ENCODE peak calls at places on chromosomes 16 and 17, in seven cellular contexts. One of them, this sample, is unnamed.

GRCh38 chr16:54342966-54343365 is 56.4 kb upstream of the IRX3 start:
- DNase-seq in mesenchymal stem cell: no peak
- DNase-seq in IMR-90: no peak
- DNase-seq in H9: no peak
- DNase-seq in trophoblast cell: peak
- DNase-seq in neuronal stem cell: no peak
- DNase-seq in H1: no peak
- DNase-seq in this sample: no peak

GRCh38 chr17:6449307-6449706 is 5.1 kb downstream of the PIMREG start:
- DNase-seq in neuronal stem cell: no peak
- DNase-seq in trophoblast cell: no peak
- DNase-seq in IMR-90: no peak
- DNase-seq in mesenchymal stem cell: no peak
- DNase-seq in H9: no peak
- DNase-seq in H1: no peak
- DNase-seq in this sample: no peak

GRCh38 chr16:84281077-84281476 is 13.6 kb upstream of the WFDC1 start:
- DNase-seq in mesenchymal stem cell: peak
- DNase-seq in H1: no peak
- DNase-seq in IMR-90: peak
- DNase-seq in H9: peak
- DNase-seq in trophoblast cell: no peak
- DNase-seq in neuronal stem cell: peak
- DNase-seq in this sample: peak

GRCh38 chr17:81021531-81022370 is 13.2 kb upstream of the BAIAP2 start:
- DNase-seq in H1: no peak
- DNase-seq in neuronal stem cell: no peak
- DNase-seq in trophoblast cell: no peak
- DNase-seq in IMR-90: no peak
- DNase-seq in H9: no peak
- DNase-seq in mesenchymal stem cell: no peak
- DNase-seq in this sample: no peak

GRCh38 chr16:64206877-64207276 is 915.0 kb downstream of the CDH11 start:
- DNase-seq in H9: no peak
- DNase-seq in mesenchymal stem cell: no peak
- DNase-seq in neuronal stem cell: no peak
- DNase-seq in H1: no peak
- DNase-seq in IMR-90: peak
- DNase-seq in trophoblast cell: no peak
- DNase-seq in this sample: peak

GRCh38 chr17:78358538-78359215 is 1.2 kb downstream of the SOCS3 start:
- DNase-seq in H1: no peak
- DNase-seq in mesenchymal stem cell: peak
- DNase-seq in H9: peak
- DNase-seq in trophoblast cell: no peak
- DNase-seq in neuronal stem cell: no peak
- DNase-seq in IMR-90: peak
- DNase-seq in this sample: no peak

GRCh38 chr17:2608350-2608913 is 15.0 kb downstream of the PAFAH1B1 start:
- DNase-seq in trophoblast cell: no peak
- DNase-seq in H9: no peak
- DNase-seq in neuronal stem cell: no peak
- DNase-seq in mesenchymal stem cell: no peak
- DNase-seq in IMR-90: no peak
- DNase-seq in H1: no peak
- DNase-seq in this sample: no peak

GRCh38 chr16:31880322-31880979 is 6.8 kb downstream of the ZNF267 start:
- DNase-seq in H9: no peak
- DNase-seq in H1: no peak
- DNase-seq in neuronal stem cell: no peak
- DNase-seq in mesenchymal stem cell: peak
- DNase-seq in IMR-90: peak
- DNase-seq in trophoblast cell: peak
- DNase-seq in this sample: peak

GRCh38 chr17:40926341-40926740 is 11.1 kb downstream of the KRT23 start:
- DNase-seq in neuronal stem cell: no peak
- DNase-seq in H1: no peak
- DNase-seq in IMR-90: no peak
- DNase-seq in H9: peak
- DNase-seq in mesenchymal stem cell: no peak
- DNase-seq in trophoblast cell: no peak
- DNase-seq in this sample: no peak

GRCh38 chr17:31597646-31598387 is 206.3 kb downstream of the RAB11FIP4 start:
- DNase-seq in neuronal stem cell: no peak
- DNase-seq in trophoblast cell: no peak
- DNase-seq in H9: no peak
- DNase-seq in IMR-90: no peak
- DNase-seq in H1: no peak
- DNase-seq in mesenchymal stem cell: no peak
- DNase-seq in this sample: no peak

GRCh38 chr16:64180136-64180900 is 941.5 kb downstream of the CDH11 start:
- DNase-seq in H1: no peak
- DNase-seq in neuronal stem cell: no peak
- DNase-seq in mesenchymal stem cell: no peak
- DNase-seq in H9: no peak
- DNase-seq in trophoblast cell: no peak
- DNase-seq in IMR-90: no peak
- DNase-seq in this sample: no peak

GRCh38 chr17:4678448-4679026 is 25.4 kb downstream of the PELP1 start:
- DNase-seq in mesenchymal stem cell: peak
- DNase-seq in H9: no peak
- DNase-seq in H1: no peak
- DNase-seq in IMR-90: peak
- DNase-seq in neuronal stem cell: no peak
- DNase-seq in trophoblast cell: peak
- DNase-seq in this sample: peak
- H3K4me2 ChIP-seq in mesenchymal stem cell: no peak
- H3K4me2 ChIP-seq in H9: no peak
- H3K4me2 ChIP-seq in H1: no peak
- H3K4me2 ChIP-seq in IMR-90: peak
- H3K4me2 ChIP-seq in neuronal stem cell: no peak
- H3K4me2 ChIP-seq in trophoblast cell: no peak
- H3K4me2 ChIP-seq in this sample: no peak

DNA sequence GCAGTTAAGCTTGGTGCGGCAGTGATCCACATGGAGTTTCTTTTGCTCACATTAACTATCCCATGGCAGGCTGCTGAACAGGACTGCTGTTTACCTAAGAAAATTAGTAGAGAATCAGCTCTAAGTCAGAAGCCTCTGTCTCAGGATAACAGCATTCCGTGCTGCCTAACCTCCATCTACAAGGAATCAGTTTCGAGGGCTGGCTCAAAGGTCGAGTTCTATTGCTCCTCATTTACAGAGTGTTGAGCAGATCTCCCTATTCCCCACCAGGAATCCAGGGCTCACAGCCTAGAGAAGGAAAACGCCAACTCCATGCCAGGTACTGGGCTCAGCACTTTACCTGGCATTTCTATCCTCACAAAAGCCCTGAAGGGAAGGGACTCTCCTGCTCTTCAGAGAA is 9.9 kb downstream of the GINS2 start:
- DNase-seq in IMR-90: no peak
- DNase-seq in H9: no peak
- DNase-seq in neuronal stem cell: no peak
- DNase-seq in H1: no peak
- DNase-seq in trophoblast cell: no peak
- DNase-seq in mesenchymal stem cell: no peak
- DNase-seq in this sample: no peak
- H3K18ac ChIP-seq in IMR-90: no peak
- H3K18ac ChIP-seq in H9: no peak
- H3K18ac ChIP-seq in neuronal stem cell: no peak
- H3K18ac ChIP-seq in H1: no peak
- H3K18ac ChIP-seq in trophoblast cell: no peak
- H3K18ac ChIP-seq in mesenchymal stem cell: no peak
- H3K18ac ChIP-seq in this sample: no peak

DNA sequence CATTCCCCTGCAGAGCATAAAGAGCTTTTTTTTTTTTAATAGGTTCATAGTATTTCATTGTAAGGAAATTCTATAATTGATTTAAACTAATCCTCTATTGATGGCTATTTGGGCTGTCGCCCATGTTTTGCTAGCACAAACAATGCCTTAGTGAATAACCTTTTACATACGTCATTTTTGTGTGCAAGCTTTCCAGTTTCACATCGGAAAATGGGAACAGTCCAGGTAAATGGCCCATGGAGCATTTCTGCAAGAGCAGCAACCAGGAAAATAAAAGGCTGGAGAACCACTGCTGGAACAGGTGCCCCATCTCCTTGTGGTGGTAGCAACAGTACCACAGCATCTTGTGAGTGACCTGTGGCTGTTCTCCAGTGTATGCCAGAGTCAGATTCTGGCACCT is 48.6 kb downstream of the CDH1 start:
- DNase-seq in trophoblast cell: no peak
- DNase-seq in mesenchymal stem cell: no peak
- DNase-seq in H9: no peak
- DNase-seq in H1: no peak
- DNase-seq in IMR-90: no peak
- DNase-seq in neuronal stem cell: no peak
- DNase-seq in this sample: no peak
- H2BK5ac ChIP-seq in trophoblast cell: no peak
- H2BK5ac ChIP-seq in mesenchymal stem cell: no peak
- H2BK5ac ChIP-seq in H9: no peak
- H2BK5ac ChIP-seq in H1: no peak
- H2BK5ac ChIP-seq in IMR-90: no peak
- H2BK5ac ChIP-seq in neuronal stem cell: no peak
- H2BK5ac ChIP-seq in this sample: no peak

DNA sequence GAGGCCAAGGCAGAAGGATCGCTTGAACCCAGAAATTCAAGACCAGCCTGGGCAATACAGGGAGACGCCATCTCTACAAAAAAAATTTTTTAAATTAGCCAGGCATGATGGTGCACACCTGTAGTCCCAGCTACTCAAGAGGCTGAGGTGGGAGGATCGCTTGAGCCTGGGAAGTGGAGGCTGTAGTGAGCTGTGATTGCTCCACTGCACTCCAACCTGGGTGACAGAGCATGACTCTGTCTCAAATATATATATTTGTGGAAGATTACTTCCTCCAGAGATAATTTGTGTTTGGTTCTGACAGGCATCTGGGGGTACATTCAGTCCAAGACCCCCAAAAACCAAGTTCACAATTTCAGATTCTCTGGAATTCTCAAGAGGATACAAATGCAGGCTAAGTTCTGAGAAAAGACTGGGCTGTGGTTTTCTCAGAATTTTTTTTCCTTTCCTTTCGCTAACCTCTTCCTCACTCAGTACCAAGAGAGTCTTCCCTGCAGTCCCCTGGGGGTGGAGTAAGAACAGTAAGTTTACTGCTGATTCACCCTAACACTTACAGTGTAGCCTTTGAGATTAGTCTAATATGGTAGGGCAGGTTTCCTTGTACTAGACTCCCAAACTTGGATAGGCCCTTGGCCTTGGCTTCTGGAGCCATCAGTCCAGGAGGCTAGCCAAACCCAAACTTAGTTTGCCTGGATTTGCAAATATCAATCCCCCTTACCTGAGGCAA is 15.1 kb downstream of the GSDMB start:
- DNase-seq in mesenchymal stem cell: peak
- DNase-seq in H1: no peak
- DNase-seq in H9: no peak
- DNase-seq in IMR-90: no peak
- DNase-seq in neuronal stem cell: no peak
- DNase-seq in trophoblast cell: no peak
- DNase-seq in this sample: no peak
- H3K4me2 ChIP-seq in mesenchymal stem cell: no peak
- H3K4me2 ChIP-seq in H1: no peak
- H3K4me2 ChIP-seq in H9: no peak
- H3K4me2 ChIP-seq in IMR-90: no peak
- H3K4me2 ChIP-seq in neuronal stem cell: no peak
- H3K4me2 ChIP-seq in trophoblast cell: no peak
- H3K4me2 ChIP-seq in this sample: no peak

DNA sequence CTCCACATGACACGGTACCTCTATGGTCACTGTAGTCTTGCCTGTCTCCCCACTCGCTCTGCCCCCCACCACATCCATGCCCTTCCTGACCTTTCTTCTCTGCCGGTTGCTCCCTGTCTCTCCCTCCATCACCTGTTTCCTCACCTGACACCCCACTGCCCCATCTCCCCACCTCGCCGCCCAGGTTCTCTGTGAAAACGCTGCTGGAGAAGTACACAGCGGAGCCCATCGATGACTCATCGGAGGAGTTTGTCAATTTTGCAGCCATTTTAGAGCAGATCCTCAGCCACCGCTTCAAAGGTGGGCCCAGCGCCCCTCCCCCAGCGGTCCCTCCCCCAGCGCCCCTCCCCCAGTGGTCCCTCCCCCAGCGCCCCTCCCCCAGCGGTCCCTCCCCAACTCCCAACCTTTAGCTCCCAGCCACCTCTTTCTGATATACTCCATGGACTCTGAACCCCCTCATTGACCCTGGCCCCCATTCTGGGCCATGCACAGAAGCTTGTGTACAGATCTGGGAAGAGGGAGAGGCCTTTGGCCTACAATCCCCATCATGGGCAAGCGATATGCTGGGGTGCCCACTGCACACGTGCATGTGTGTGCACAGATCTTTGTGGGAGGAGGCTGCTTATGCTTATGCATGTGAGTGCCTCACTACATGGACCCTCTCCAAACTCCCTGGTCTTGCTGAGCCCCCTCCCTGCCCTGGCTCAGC is 4.1 kb downstream of the RUNDC3A start:
- DNase-seq in mesenchymal stem cell: no peak
- DNase-seq in trophoblast cell: no peak
- DNase-seq in neuronal stem cell: no peak
- DNase-seq in IMR-90: no peak
- DNase-seq in H9: no peak
- DNase-seq in H1: no peak
- DNase-seq in this sample: no peak
- H3K18ac ChIP-seq in mesenchymal stem cell: no peak
- H3K18ac ChIP-seq in trophoblast cell: no peak
- H3K18ac ChIP-seq in neuronal stem cell: no peak
- H3K18ac ChIP-seq in IMR-90: no peak
- H3K18ac ChIP-seq in H9: no peak
- H3K18ac ChIP-seq in H1: no peak
- H3K18ac ChIP-seq in this sample: no peak

GRCh38 chr16:57115148-57115503 is 22.7 kb downstream of the CPNE2 start:
- DNase-seq in H9: no peak
- DNase-seq in neuronal stem cell: no peak
- DNase-seq in IMR-90: peak
- DNase-seq in mesenchymal stem cell: no peak
- DNase-seq in trophoblast cell: no peak
- DNase-seq in H1: no peak
- DNase-seq in this sample: no peak

GRCh38 chr16:57112403-57113041 is 20.1 kb downstream of the CPNE2 start:
- DNase-seq in trophoblast cell: no peak
- DNase-seq in H1: no peak
- DNase-seq in mesenchymal stem cell: peak
- DNase-seq in neuronal stem cell: no peak
- DNase-seq in IMR-90: no peak
- DNase-seq in H9: no peak
- DNase-seq in this sample: no peak

GRCh38 chr16:57111420-57111819 is 19.0 kb downstream of the CPNE2 start:
- DNase-seq in IMR-90: no peak
- DNase-seq in mesenchymal stem cell: no peak
- DNase-seq in H1: no peak
- DNase-seq in neuronal stem cell: no peak
- DNase-seq in trophoblast cell: no peak
- DNase-seq in H9: no peak
- DNase-seq in this sample: no peak

GRCh38 chr16:57113664-57114063 is 21.3 kb downstream of the CPNE2 start:
- DNase-seq in mesenchymal stem cell: no peak
- DNase-seq in H9: no peak
- DNase-seq in neuronal stem cell: no peak
- DNase-seq in trophoblast cell: no peak
- DNase-seq in H1: no peak
- DNase-seq in IMR-90: no peak
- DNase-seq in this sample: no peak

GRCh38 chr16:57113042-57113453 is 20.7 kb downstream of the CPNE2 start:
- DNase-seq in mesenchymal stem cell: peak
- DNase-seq in H9: no peak
- DNase-seq in trophoblast cell: no peak
- DNase-seq in H1: no peak
- DNase-seq in IMR-90: peak
- DNase-seq in neuronal stem cell: no peak
- DNase-seq in this sample: no peak
- H2BK5ac ChIP-seq in mesenchymal stem cell: no peak
- H2BK5ac ChIP-seq in H9: no peak
- H2BK5ac ChIP-seq in trophoblast cell: no peak
- H2BK5ac ChIP-seq in H1: peak
- H2BK5ac ChIP-seq in IMR-90: no peak
- H2BK5ac ChIP-seq in neuronal stem cell: no peak
- H2BK5ac ChIP-seq in this sample: no peak

This sample was measured in mesendoderm.